ENCODE peak calls at places on chromosomes 6 and 20, in five cellular contexts. Y is mammary epithelial cell, O is PC-3, W is heart left ventricle, P is A673. R is an unnamed sample.

GRCh38 chr6:110875548-110876169 is 1.1 kb downstream of the AMD1 start:
- DNase-seq in Y (peak; percentile 47), W (peak; percentile 83), O (no peak), P (peak; percentile 66), R (peak; percentile 53)

GRCh38 chr20:1122388-1123315 is 4.2 kb downstream of the PSMF1 start:
- DNase-seq in Y (no peak), W (peak; percentile 50), O (peak; percentile 76), P (peak; percentile 13), R (peak; percentile 64)

GRCh38 chr6:1499798-1500197 is 109.9 kb upstream of the FOXC1 start:
- DNase-seq in P (no peak), W (no peak), Y (no peak), O (no peak), R (no peak)

GRCh38 chr6:125099211-125100017 is 54.2 kb upstream of the TPD52L1 start:
- DNase-seq in Y (peak; percentile 44), P (peak; percentile 70), O (peak; percentile 60), W (peak; percentile 69), R (peak; percentile 40)

GRCh38 chr6:3765415-3765814 is 13.9 kb upstream of the PXDC1 start:
- DNase-seq in P (no peak), Y (no peak), O (no peak), W (no peak), R (no peak)

GRCh38 chr6:39184906-39185580 is 44.2 kb downstream of the KCNK5 start:
- DNase-seq in P (no peak), W (no peak), Y (peak; percentile 54), O (peak; percentile 62), R (peak; percentile 67)

GRCh38 chr20:63536997-63537524 is at the start of gene PTK6:
- DNase-seq in W (peak; percentile 57), P (no peak), Y (no peak), O (peak; percentile 75), R (peak; percentile 84)

GRCh38 chr20:62269871-62270270 is 31.6 kb downstream of the OSBPL2 start:
- DNase-seq in W (no peak), Y (no peak), O (no peak), P (no peak), R (no peak)

GRCh38 chr6:73695619-73696421 is at the start of gene CD109:
- DNase-seq in W (peak; percentile 62), P (peak; percentile 81), Y (peak; percentile 94), O (peak; percentile 77), R (no peak)

GRCh38 chr6:73451166-73452106 is 661 bp downstream of the CGAS start:
- DNase-seq in P (peak; percentile 66), Y (no peak), O (peak; percentile 35), W (peak; percentile 41), R (peak; percentile 38)

GRCh38 chr20:40807771-40808170 is 118.7 kb upstream of the MAFB start:
- DNase-seq in P (no peak), Y (no peak), O (no peak), W (no peak), R (peak; percentile 10)

GRCh38 chr6:119832411-119832810 is 482.9 kb upstream of the MAN1A1 start:
- DNase-seq in P (no peak), W (no peak), O (peak; percentile 56), Y (peak; percentile 44), R (no peak)

GRCh38 chr6:151413372-151414145 is 22.2 kb upstream of the ZBTB2 start:
- DNase-seq in W (no peak), P (no peak), Y (no peak), O (no peak), R (no peak)

GRCh38 chr6:112480551-112480950 is 133.4 kb downstream of the RFPL4B start:
- DNase-seq in O (peak; percentile 66), W (no peak), P (no peak), Y (peak; percentile 83), R (no peak)

GRCh38 chr6:106097368-106098231 is 11.5 kb downstream of the PRDM1 start:
- DNase-seq in O (peak; percentile 23), W (no peak), Y (peak; percentile 25), P (peak; percentile 14), R (no peak)

GRCh38 chr6:7726416-7727149 is 684 bp downstream of the BMP6 start:
- DNase-seq in W (no peak), O (peak; percentile 19), Y (peak; percentile 29), P (no peak), R (no peak)

GRCh38 chr6:66533921-66534404 is 826.9 kb upstream of the EYS start:
- DNase-seq in W (no peak), O (no peak), P (peak; percentile 92), Y (no peak), R (no peak)
- H3K4me1 ChIP-seq in W (no peaks in the 10 kb centered on the region), O (no peaks in the 10 kb centered on the region), P (peaks cover 38% of the 10 kb centered on the region), Y (no peaks in the 10 kb centered on the region), R (no peaks in the 10 kb centered on the region)

GRCh38 chr20:57695012-57695411 is 14.8 kb downstream of the PMEPA1 start:
- DNase-seq in Y (peak; percentile 94), W (no peak), P (no peak), O (peak; percentile 99), R (peak; percentile 74)

GRCh38 chr20:57697540-57697939 is 12.3 kb downstream of the PMEPA1 start:
- DNase-seq in W (no peak), Y (no peak), P (no peak), O (no peak), R (no peak)

GRCh38 chr20:57694481-57694880 is 15.3 kb downstream of the PMEPA1 start:
- DNase-seq in P (no peak), W (no peak), Y (no peak), O (peak; percentile 43), R (no peak)

GRCh38 chr20:57696401-57696961 is 13.3 kb downstream of the PMEPA1 start:
- DNase-seq in P (no peak), Y (no peak), W (no peak), O (no peak), R (no peak)

GRCh38 chr20:57695940-57696339 is 13.9 kb downstream of the PMEPA1 start:
- DNase-seq in Y (no peak), P (no peak), W (no peak), O (no peak), R (no peak)
- H3K27ac ChIP-seq in Y (peak overlapping the region; percentile 76), P (no peak overlapping the region), W (no peak overlapping the region), O (peak overlapping the region; percentile 90), R (no peak overlapping the region)

GRCh38 chr20:53800883-53801604 is 207.4 kb upstream of the ZNF217 start:
- DNase-seq in O (peak; percentile 59), W (no peak), P (no peak), Y (no peak), R (peak; percentile 44)
- H3K4me1 ChIP-seq in O (peaks cover 33% of the 10 kb centered on the region), W (no peaks in the 10 kb centered on the region), P (no peaks in the 10 kb centered on the region), Y (peaks cover 17% of the 10 kb centered on the region), R (peaks cover 25% of the 10 kb centered on the region)

GRCh38 chr6:43275782-43276179 is 22.3 kb upstream of the SLC22A7 start:
- DNase-seq in W (no peak), O (no peak), P (no peak), Y (no peak), R (no peak)

GRCh38 chr6:43274916-43275597 is 23.0 kb upstream of the SLC22A7 start:
- DNase-seq in W (no peak), P (no peak), Y (no peak), O (no peak), R (peak; percentile 55)

GRCh38 chr6:43277643-43278523 is 20.2 kb upstream of the SLC22A7 start:
- DNase-seq in O (no peak), P (no peak), W (no peak), Y (no peak), R (no peak)

GRCh38 chr6:43277083-43277642 is 20.9 kb upstream of the SLC22A7 start:
- DNase-seq in Y (no peak), O (no peak), P (no peak), W (no peak), R (no peak)

DNA sequence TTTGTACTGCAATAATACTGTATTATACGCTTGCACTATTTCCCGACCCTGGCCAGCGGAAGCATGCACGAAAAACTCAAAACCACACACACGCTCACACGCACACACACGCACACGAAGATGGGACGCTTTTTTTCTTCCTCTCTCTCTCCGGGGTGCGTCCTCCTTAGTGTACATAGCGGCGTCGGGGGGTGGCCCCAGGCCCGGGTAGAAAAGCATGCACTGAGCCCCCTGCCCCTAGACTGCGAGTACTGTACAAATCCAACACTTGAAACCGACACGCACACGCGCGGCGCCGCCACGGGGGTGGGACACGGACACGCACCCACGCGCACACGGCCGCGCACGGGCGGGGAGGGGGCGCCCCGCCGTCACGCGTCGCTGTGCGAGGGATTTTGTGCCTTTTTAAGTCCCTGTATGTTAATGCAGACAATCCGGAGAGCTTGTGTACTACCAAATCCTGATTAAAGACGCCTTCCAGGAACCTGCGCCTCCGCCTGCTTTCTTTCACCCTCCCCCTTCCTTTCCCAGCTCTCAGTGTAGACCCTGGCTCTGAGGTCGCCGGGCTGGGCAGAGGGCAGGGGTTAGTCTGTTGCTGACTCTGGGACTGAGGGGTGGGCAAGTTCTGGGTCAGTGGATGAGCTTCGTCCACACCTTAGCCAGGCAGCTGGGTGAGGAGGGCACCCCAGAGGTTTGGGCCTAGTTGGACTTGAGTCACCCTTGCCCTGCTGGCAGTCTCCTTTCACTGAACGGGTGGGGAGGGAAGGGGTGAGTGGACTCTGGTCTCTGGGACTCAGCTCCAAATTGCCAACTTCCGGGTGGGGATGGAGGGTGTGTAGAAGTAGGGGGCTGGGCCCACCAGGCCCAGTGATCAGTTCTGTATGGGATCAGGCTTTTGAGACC is 21.6 kb upstream of the SLC22A7 start:
- DNase-seq in Y (no peak), P (no peak), O (no peak), W (no peak), R (no peak)
- H3K27ac ChIP-seq in Y (no peak overlapping the region), P (no peak overlapping the region), O (no peak overlapping the region), W (no peak overlapping the region), R (no peak overlapping the region)

GRCh38 chr20:33819456-33819855 is 8.3 kb downstream of the CHMP4B start:
- DNase-seq in O (no peak), Y (no peak), W (no peak), P (no peak), R (no peak)

GRCh38 chr20:33822423-33822822 is 11.3 kb downstream of the CHMP4B start:
- DNase-seq in Y (no peak), P (no peak), O (no peak), W (peak; percentile 59), R (no peak)

GRCh38 chr20:33817411-33817810 is 6.3 kb downstream of the CHMP4B start:
- DNase-seq in Y (no peak), P (no peak), W (no peak), O (no peak), R (no peak)

GRCh38 chr20:33821270-33821836 is 10.2 kb downstream of the CHMP4B start:
- DNase-seq in P (no peak), W (no peak), O (peak; percentile 33), Y (no peak), R (no peak)

DNA sequence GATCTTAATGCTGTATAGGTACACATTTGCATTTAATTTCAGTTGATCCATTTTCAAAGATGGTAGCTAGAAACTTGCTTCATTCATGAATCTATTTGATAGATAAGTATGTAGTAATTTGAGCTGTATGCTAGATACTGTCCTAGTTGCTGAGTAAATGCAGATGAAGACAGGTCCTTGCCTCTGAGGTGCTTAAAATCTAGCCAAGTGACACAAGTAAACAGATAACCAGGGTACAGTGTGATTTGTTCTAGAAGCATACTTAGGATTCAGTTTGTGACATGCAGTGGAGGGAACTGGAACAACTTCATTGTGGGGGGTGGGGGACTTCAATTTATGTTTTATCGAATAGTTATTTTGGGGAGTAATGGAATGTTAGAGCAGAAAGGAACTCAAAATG is 9.2 kb downstream of the CHMP4B start:
- DNase-seq in O (no peak), P (no peak), W (no peak), Y (no peak), R (no peak)
- H3K4me1 ChIP-seq in O (peaks cover 2% of the 10 kb centered on the region), P (no peaks in the 10 kb centered on the region), W (peaks cover 8% of the 10 kb centered on the region), Y (no peaks in the 10 kb centered on the region), R (peaks cover 84% of the 10 kb centered on the region)

GRCh38 chr20:49880177-49880576 is 35.2 kb downstream of the SPATA2 start:
- DNase-seq in P (no peak), W (no peak), Y (no peak), O (no peak), R (peak; percentile 84)
- H3K27ac ChIP-seq in P (no peak overlapping the region), W (no peak overlapping the region), Y (no peak overlapping the region), O (no peak overlapping the region), R (peak overlapping the region; percentile 14)

GRCh38 chr6:24926639-24927038 is 9.1 kb downstream of the RIPOR2 start:
- DNase-seq in P (no peak), O (no peak), W (no peak), Y (no peak), R (no peak)
- H3K4me1 ChIP-seq in P (no peaks in the 10 kb centered on the region), O (peaks cover 34% of the 10 kb centered on the region), W (peaks cover 12% of the 10 kb centered on the region), Y (no peaks in the 10 kb centered on the region), R (peaks cover 39% of the 10 kb centered on the region)